ENCODE peak calls at places on chromosomes 5 and 9, in ten cellular contexts. T is uterus, V is fibroblast of villous mesenchyme, U is prostate gland, R is fibroblast of lung, I is left lung, C is lung, H is sigmoid colon, E is cardiac fibroblast, X is fibroblast of the aortic adventitia. K is an unnamed sample.

GRCh38 chr5:850511-851006 is at the start of gene ZDHHC11:
- DNase-seq in T (peak; percentile 12), V (no peak), U (no peak), R (no peak), I (peak; percentile 92), C (peak; percentile 81), H (peak; percentile 67), E (no peak), X (no peak), K (no peak)

GRCh38 chr9:22103650-22104575 is 94.8 kb upstream of the CDKN2B start:
- DNase-seq in T (no peak), V (peak; percentile 81), U (no peak), R (peak; percentile 95), I (no peak), C (no peak), H (no peak), E (peak; percentile 83), X (peak; percentile 93), K (peak; percentile 76)

GRCh38 chr5:56088431-56088949 is 93.7 kb upstream of the IL6ST start:
- DNase-seq in T (no peak), V (no peak), U (no peak), R (peak; percentile 15), I (no peak), C (no peak), H (no peak), E (peak; percentile 62), X (peak; percentile 89), K (no peak)

GRCh38 chr5:1465966-1466471 is 20.8 kb upstream of the SLC6A3 start:
- DNase-seq in T (no peak), V (no peak), U (no peak), R (no peak), I (peak; percentile 65), C (no peak), H (peak; percentile 61), E (no peak), X (no peak), K (no peak)

GRCh38 chr9:68720656-68721313 is 15.7 kb downstream of the PIP5K1B start:
- DNase-seq in T (no peak), V (no peak), U (no peak), R (no peak), I (no peak), C (no peak), H (no peak), E (no peak), X (no peak), K (no peak)

GRCh38 chr5:123438902-123439301 is 15.7 kb upstream of the CEP120 start:
- DNase-seq in T (no peak), V (no peak), U (no peak), R (peak; percentile 14), I (no peak), C (no peak), H (no peak), E (no peak), X (no peak), K (no peak)

GRCh38 chr5:39891376-39891775 is 466.6 kb upstream of the DAB2 start:
- DNase-seq in T (no peak), V (no peak), U (no peak), R (peak; percentile 51), I (no peak), C (no peak), H (no peak), E (peak; percentile 43), X (peak; percentile 88), K (peak; percentile 11)

GRCh38 chr9:136081113-136081825 is 13.8 kb downstream of the NACC2 start:
- DNase-seq in T (no peak), V (peak; percentile 87), U (no peak), R (no peak), I (peak; percentile 76), C (no peak), H (peak; percentile 87), E (peak; percentile 29), X (no peak), K (no peak)

GRCh38 chr9:78601957-78602565 is 305.1 kb downstream of the PSAT1 start:
- DNase-seq in T (no peak), V (peak; percentile 47), U (no peak), R (peak; percentile 54), I (no peak), C (no peak), H (no peak), E (peak; percentile 58), X (peak; percentile 60), K (no peak)

GRCh38 chr9:107813287-107813686 is 323.7 kb upstream of the KLF4 start:
- DNase-seq in T (no peak), V (no peak), U (no peak), R (no peak), I (no peak), C (no peak), H (no peak), E (no peak), X (no peak), K (no peak)

GRCh38 chr5:95471922-95472321 is 80.8 kb downstream of the FAM81B start:
- DNase-seq in T (no peak), V (no peak), U (no peak), R (peak; percentile 72), I (no peak), C (no peak), H (no peak), E (peak; percentile 10), X (peak; percentile 13), K (peak; percentile 44)

GRCh38 chr5:29380029-29380428 is 1813.5 kb upstream of the CDH6 start:
- DNase-seq in T (no peak), V (no peak), U (no peak), R (no peak), I (no peak), C (no peak), H (no peak), E (no peak), X (no peak), K (no peak)

GRCh38 chr9:38032266-38032830 is 36.7 kb downstream of the SHB start:
- DNase-seq in T (peak; percentile 44), V (no peak), U (peak; percentile 78), R (no peak), I (no peak), C (peak; percentile 50), H (peak; percentile 69), E (no peak), X (no peak), K (no peak)

GRCh38 chr5:5050797-5051196 is 89.3 kb upstream of the ADAMTS16 start:
- DNase-seq in T (no peak), V (no peak), U (no peak), R (peak; percentile 32), I (no peak), C (no peak), H (no peak), E (no peak), X (no peak), K (no peak)
- H3K4me3 ChIP-seq in T (no peak overlapping the region), V (no peak overlapping the region), U (no peak overlapping the region), R (no peak overlapping the region), I (no peak overlapping the region), C (no peak overlapping the region), H (no peak overlapping the region), E (no peak overlapping the region), X (no peak overlapping the region), K (no peak overlapping the region)

GRCh38 chr9:121737481-121737931 is 86.1 kb downstream of the DAB2IP start:
- DNase-seq in T (no peak), V (no peak), U (no peak), R (no peak), I (no peak), C (no peak), H (no peak), E (no peak), X (no peak), K (no peak)

GRCh38 chr9:121735065-121735791 is 83.8 kb downstream of the DAB2IP start:
- DNase-seq in T (no peak), V (peak; percentile 78), U (no peak), R (peak; percentile 72), I (no peak), C (no peak), H (no peak), E (peak; percentile 63), X (peak; percentile 49), K (peak; percentile 53)

GRCh38 chr9:121735792-121736130 is 84.3 kb downstream of the DAB2IP start:
- DNase-seq in T (no peak), V (peak; percentile 45), U (no peak), R (no peak), I (no peak), C (no peak), H (no peak), E (no peak), X (no peak), K (peak; percentile 36)

GRCh38 chr9:121736964-121737462 is 85.6 kb downstream of the DAB2IP start:
- DNase-seq in T (no peak), V (no peak), U (no peak), R (no peak), I (no peak), C (peak; percentile 82), H (no peak), E (no peak), X (no peak), K (peak; percentile 27)

GRCh38 chr9:121736147-121736721 is 84.8 kb downstream of the DAB2IP start:
- DNase-seq in T (peak; percentile 87), V (peak; percentile 62), U (peak; percentile 62), R (peak; percentile 47), I (peak; percentile 90), C (peak; percentile 85), H (peak; percentile 91), E (peak; percentile 62), X (peak; percentile 59), K (no peak)
- TF ChIP-seq CTCF in T (no peak), V (no peak), U (no peak), R (no peak), I (no peak), C (no peak), H (no peak), E (no peak), X (no peak), K (no peak)

GRCh38 chr5:88952344-88952743 is 69.4 kb upstream of the MEF2C start:
- DNase-seq in T (no peak), V (peak; percentile 6), U (no peak), R (peak; percentile 21), I (no peak), C (no peak), H (no peak), E (peak; percentile 26), X (peak; percentile 41), K (peak; percentile 60)
- H3K4me3 ChIP-seq in T (no peak overlapping the region), V (no peak overlapping the region), U (no peak overlapping the region), R (no peak overlapping the region), I (no peak overlapping the region), C (no peak overlapping the region), H (no peak overlapping the region), E (no peak overlapping the region), X (no peak overlapping the region), K (no peak overlapping the region)

GRCh38 chr5:101045689-101046088 is 142.6 kb upstream of the ST8SIA4 start:
- DNase-seq in T (no peak), V (peak; percentile 20), U (no peak), R (peak; percentile 5), I (no peak), C (no peak), H (no peak), E (peak; percentile 19), X (peak; percentile 25), K (no peak)
- TF ChIP-seq CTCF in T (no peak), V (peak; percentile 31), U (peak; percentile 11), R (no peak), I (peak; percentile 6), C (peak; percentile 9), H (no peak), E (no peak), X (no peak), K (no peak)